ENCODE peak calls at places on chromosomes 6 and 20, in nine cellular contexts. Q is GM20000, L is dorsolateral prefrontal cortex, N is Peyer's patch, A is endothelial cell of umbilical vein, I is neural crest cell, C is nephron progenitor cell, B is neural progenitor cell, W is HepG2. Y is an unnamed sample.

GRCh38 chr6:155171109-155171746 is 92.6 kb upstream of the CLDN20 start:
- DNase-seq in Q (peak), L (no peak), N (no peak), A (peak), I (no peak), C (no peak), B (no peak), W (peak), Y (peak)

GRCh38 chr6:153231048-153231635 is 100.1 kb upstream of the RGS17 start:
- DNase-seq in Q (peak), L (peak), N (peak), A (peak), I (peak), C (peak), B (peak), W (peak), Y (peak)

GRCh38 chr6:72080260-72080941 is 194.1 kb downstream of the RIMS1 start:
- DNase-seq in Q (no peak), L (no peak), N (no peak), A (no peak), I (no peak), C (no peak), B (no peak), W (no peak), Y (no peak)

GRCh38 chr6:107154131-107154906 is 39.0 kb upstream of the BEND3 start:
- DNase-seq in Q (no peak), L (no peak), N (peak), A (no peak), I (peak), C (peak), B (peak), W (peak), Y (no peak)

GRCh38 chr20:46433051-46433450 is 26.6 kb upstream of the ELMO2 start:
- DNase-seq in Q (no peak), L (no peak), N (no peak), A (no peak), I (no peak), C (no peak), B (no peak), W (no peak), Y (no peak)

GRCh38 chr6:159067334-159067733 is 22.5 kb upstream of the TAGAP start:
- DNase-seq in Q (no peak), L (no peak), N (no peak), A (no peak), I (no peak), C (no peak), B (no peak), W (no peak), Y (no peak)

GRCh38 chr6:14819001-14819400 is 426.9 kb upstream of the JARID2 start:
- DNase-seq in Q (no peak), L (no peak), N (peak), A (no peak), I (no peak), C (no peak), B (no peak), W (no peak), Y (no peak)

GRCh38 chr6:77467038-77467437 is 3.7 kb upstream of the HTR1B start:
- DNase-seq in Q (no peak), L (no peak), N (no peak), A (no peak), I (no peak), C (no peak), B (no peak), W (no peak), Y (no peak)

GRCh38 chr20:9441948-9442347 is 72.4 kb upstream of the LAMP5 start:
- DNase-seq in Q (no peak), L (no peak), N (no peak), A (no peak), I (no peak), C (no peak), B (no peak), W (no peak), Y (no peak)

GRCh38 chr20:62066339-62066982 is 780 bp upstream of the TAF4 start:
- DNase-seq in Q (no peak), L (peak), N (peak), A (peak), I (peak), C (peak), B (peak), W (peak), Y (peak)

GRCh38 chr6:111461860-111462259 is 21.2 kb downstream of the REV3L start:
- DNase-seq in Q (no peak), L (no peak), N (no peak), A (no peak), I (no peak), C (no peak), B (no peak), W (no peak), Y (no peak)

GRCh38 chr20:54629632-54630031 is 154.2 kb downstream of the DOK5 start:
- DNase-seq in Q (no peak), L (no peak), N (no peak), A (no peak), I (no peak), C (no peak), B (no peak), W (no peak), Y (no peak)

GRCh38 chr20:54630582-54630981 is 155.2 kb downstream of the DOK5 start:
- DNase-seq in Q (no peak), L (no peak), N (no peak), A (no peak), I (no peak), C (no peak), B (no peak), W (no peak), Y (no peak)

GRCh38 chr20:54633903-54634302 is 158.5 kb downstream of the DOK5 start:
- DNase-seq in Q (peak), L (no peak), N (no peak), A (no peak), I (no peak), C (no peak), B (no peak), W (no peak), Y (peak)

GRCh38 chr20:54633374-54633773 is 158.0 kb downstream of the DOK5 start:
- DNase-seq in Q (peak), L (no peak), N (no peak), A (no peak), I (no peak), C (no peak), B (no peak), W (no peak), Y (peak)
- TF ChIP-seq CTCF in Q (no peak), L (no peak), N (no peak), A (no peak), I (no peak), C (no peak), B (no peak), W (no peak), Y (no peak)

GRCh38 chr20:49396230-49396629 is 86.2 kb downstream of the KCNB1 start:
- DNase-seq in Q (no peak), L (no peak), N (no peak), A (no peak), I (no peak), C (no peak), B (no peak), W (no peak), Y (no peak)
- TF ChIP-seq CTCF in Q (no peak), L (peak), N (no peak), A (no peak), I (peak), C (peak), B (peak), W (no peak), Y (no peak)

DNA sequence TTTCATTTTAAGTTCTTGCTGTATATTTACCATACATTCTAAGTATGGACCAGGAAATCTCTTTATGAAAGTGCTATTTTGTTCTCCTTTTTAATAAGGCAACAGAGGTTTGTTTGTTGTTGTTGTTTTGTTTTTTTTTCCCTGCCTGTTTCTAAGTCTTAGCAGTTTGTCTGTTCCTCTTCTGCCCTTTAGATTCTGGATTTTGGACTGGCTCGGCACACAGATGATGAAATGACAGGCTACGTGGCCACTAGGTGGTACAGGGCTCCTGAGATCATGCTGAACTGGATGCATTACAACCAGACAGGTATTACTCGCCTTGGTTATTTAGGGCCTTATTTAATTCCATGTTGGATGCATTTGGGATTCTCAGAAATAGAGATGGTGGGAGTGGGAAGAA is 48.0 kb downstream of the MAPK14 start:
- DNase-seq in Q (no peak), L (no peak), N (no peak), A (no peak), I (no peak), C (no peak), B (no peak), W (peak), Y (no peak)
- TF ChIP-seq CTCF in Q (peak), L (no peak), N (no peak), A (no peak), I (peak), C (no peak), B (peak), W (peak), Y (no peak)

DNA sequence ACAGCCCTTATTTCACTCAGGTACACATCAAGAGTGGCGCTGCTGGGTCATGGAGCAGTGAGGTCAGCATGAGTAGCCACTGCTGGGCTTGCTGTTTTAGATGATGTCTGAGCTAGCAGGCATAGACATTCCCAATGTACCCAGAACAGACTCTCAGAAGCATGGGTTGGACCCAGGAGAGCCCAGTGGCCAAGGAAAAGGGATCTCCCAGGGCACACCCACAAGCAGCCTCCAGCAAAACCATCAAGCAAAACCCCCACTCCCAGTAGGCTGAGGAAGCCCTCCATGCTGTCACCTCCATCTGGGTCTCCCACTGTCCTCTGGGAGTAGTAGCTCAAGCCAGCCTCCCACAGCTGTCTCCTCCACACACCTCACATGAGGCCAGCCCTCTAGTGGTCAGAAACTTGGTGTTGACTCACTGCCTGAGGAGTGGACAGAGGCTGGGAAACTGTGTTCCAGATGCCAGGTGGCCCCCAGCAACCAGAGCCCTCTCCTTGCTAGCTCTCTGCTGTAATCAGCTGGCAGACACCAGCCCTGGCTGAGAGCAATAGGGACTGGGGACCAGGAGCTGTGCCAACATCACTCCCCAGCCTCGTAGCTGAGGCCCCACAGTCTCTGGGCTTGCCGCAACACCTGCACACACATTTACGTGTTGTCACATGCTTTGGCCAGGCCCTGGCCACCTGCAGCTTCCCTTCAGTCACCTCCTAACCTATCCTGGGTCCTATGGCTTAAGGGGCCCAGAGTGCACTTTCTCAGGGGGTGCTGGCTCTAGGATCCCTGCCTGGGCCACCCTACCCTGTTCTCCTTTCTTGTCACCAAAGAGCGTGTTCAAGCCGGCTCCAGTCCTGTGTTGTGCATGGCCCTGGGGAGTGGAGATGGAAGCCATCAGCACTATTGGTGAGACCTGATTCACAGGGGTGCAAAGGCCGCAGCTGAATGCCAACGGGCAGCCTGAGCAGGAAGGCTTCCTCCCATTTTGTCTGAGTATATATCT is 1.9 kb upstream of the AP5S1 start:
- DNase-seq in Q (peak), L (peak), N (peak), A (peak), I (peak), C (peak), B (peak), W (peak), Y (peak)
- TF ChIP-seq CTCF in Q (peak), L (peak), N (peak), A (peak), I (peak), C (peak), B (peak), W (peak), Y (peak)

Y was measured in GM13976.